ENCODE peak calls at places on chromosome 11, in five cellular contexts. U is OCI-M1; O is NCI-H460; Y is lower leg skin; L is activated CD4-positive, alpha-beta memory T cell treated with anti-CD3 and anti-CD28 coated beads for 36 hours. S is an unnamed sample.

GRCh38 chr11:66157182-66157864 is 87.3 kb downstream of the PACS1 start:
- DNase-seq in U (peak; percentile 5), O (no peak), Y (no peak), L (no peak), S (no peak)

GRCh38 chr11:114058871-114059277 is 637 bp upstream of the ZBTB16 start:
- DNase-seq in U (no peak), O (no peak), Y (no peak), L (no peak), S (no peak)

GRCh38 chr11:45056529-45056928 is 89.9 kb upstream of the PRDM11 start:
- DNase-seq in U (no peak), O (no peak), Y (no peak), L (no peak), S (no peak)

GRCh38 chr11:67605231-67606011 is 1.3 kb upstream of the NDUFV1 start:
- DNase-seq in U (peak; percentile 42), O (no peak), Y (no peak), L (no peak), S (no peak)

GRCh38 chr11:45252877-45253276 is 33.3 kb downstream of the SYT13 start:
- DNase-seq in U (no peak), O (no peak), Y (no peak), L (no peak), S (no peak)

GRCh38 chr11:31757245-31757835 is 53.8 kb downstream of the PAX6 start:
- DNase-seq in U (no peak), O (no peak), Y (no peak), L (no peak), S (no peak)

GRCh38 chr11:70912226-70912840 is 340.0 kb downstream of the SHANK2 start:
- DNase-seq in U (no peak), O (no peak), Y (no peak), L (peak; percentile 24), S (peak; percentile 28)

GRCh38 chr11:11670582-11670981 is 48.8 kb upstream of the GALNT18 start:
- DNase-seq in U (no peak), O (no peak), Y (no peak), L (no peak), S (no peak)

GRCh38 chr11:9574556-9574805 is 1.0 kb downstream of the WEE1 start:
- DNase-seq in U (no peak), O (no peak), Y (no peak), L (peak; percentile 43), S (no peak)

GRCh38 chr11:126561327-126561893 is 205.9 kb downstream of the ST3GAL4 start:
- DNase-seq in U (peak; percentile 78), O (peak; percentile 43), Y (no peak), L (peak; percentile 24), S (peak; percentile 52)

GRCh38 chr11:130209128-130209932 is 49.7 kb downstream of the ST14 start:
- DNase-seq in U (no peak), O (no peak), Y (no peak), L (peak; percentile 6), S (no peak)

GRCh38 chr11:125949271-125950177 is 3.7 kb downstream of the VSIG10L2 start:
- DNase-seq in U (no peak), O (no peak), Y (no peak), L (no peak), S (no peak)

GRCh38 chr11:11618973-11619435 is 2.8 kb downstream of the GALNT18 start:
- DNase-seq in U (no peak), O (no peak), Y (no peak), L (no peak), S (peak; percentile 42)

GRCh38 chr11:12272821-12273617 is 104.4 kb upstream of the PARVA start:
- DNase-seq in U (no peak), O (no peak), Y (no peak), L (no peak), S (no peak)

GRCh38 chr11:69102732-69103615 is 52.8 kb upstream of the SMIM38 start:
- DNase-seq in U (peak; percentile 72), O (no peak), Y (no peak), L (no peak), S (peak; percentile 17)

GRCh38 chr11:75734491-75735180 is 17.0 kb downstream of the MOGAT2 start:
- DNase-seq in U (no peak), O (no peak), Y (no peak), L (peak; percentile 24), S (peak; percentile 33)

GRCh38 chr11:27392715-27393114 is 29.7 kb upstream of the CCDC34 start:
- DNase-seq in U (peak; percentile 87), O (no peak), Y (no peak), L (no peak), S (no peak)

GRCh38 chr11:108680267-108680666 is 15.4 kb downstream of the DDX10 start:
- DNase-seq in U (no peak), O (no peak), Y (no peak), L (no peak), S (no peak)

GRCh38 chr11:126485021-126485781 is 129.7 kb downstream of the ST3GAL4 start:
- DNase-seq in U (peak; percentile 35), O (no peak), Y (no peak), L (no peak), S (peak; percentile 10)

GRCh38 chr11:2528301-2529050 is 83.7 kb downstream of the KCNQ1 start:
- DNase-seq in U (no peak), O (no peak), Y (no peak), L (no peak), S (no peak)

GRCh38 chr11:117239295-117239694 is 6.8 kb downstream of the RNF214 start:
- DNase-seq in U (no peak), O (no peak), Y (no peak), L (no peak), S (no peak)

GRCh38 chr11:67680701-67681472 is 6.5 kb upstream of the ALDH3B2 start:
- DNase-seq in U (peak; percentile 28), O (no peak), Y (no peak), L (no peak), S (no peak)

GRCh38 chr11:86547727-86548126 is 124.7 kb downstream of the ME3 start:
- DNase-seq in U (no peak), O (no peak), Y (no peak), L (no peak), S (no peak)

GRCh38 chr11:19957301-19957985 is 202.8 kb downstream of the DBX1 start:
- DNase-seq in U (no peak), O (no peak), Y (no peak), L (no peak), S (no peak)

GRCh38 chr11:17598700-17599459 is 51.8 kb downstream of the OTOG start:
- DNase-seq in U (peak; percentile 75), O (peak; percentile 32), Y (peak; percentile 49), L (peak; percentile 80), S (peak; percentile 39)

GRCh38 chr11:104968856-104969776 is 742 bp upstream of the CASP4 start:
- DNase-seq in U (no peak), O (peak; percentile 25), Y (peak; percentile 22), L (no peak), S (peak; percentile 12)

GRCh38 chr11:111764621-111765020 is 1.6 kb downstream of the PPP2R1B start:
- DNase-seq in U (no peak), O (no peak), Y (no peak), L (no peak), S (no peak)

GRCh38 chr11:114262681-114263509 is 33.3 kb upstream of the NNMT start:
- DNase-seq in U (peak; percentile 83), O (peak; percentile 21), Y (no peak), L (peak; percentile 20), S (peak; percentile 66)

GRCh38 chr11:70682056-70682455 is 283.7 kb downstream of the CTTN start:
- DNase-seq in U (no peak), O (no peak), Y (no peak), L (no peak), S (no peak)

GRCh38 chr11:12331239-12331874 is 46.0 kb upstream of the PARVA start:
- DNase-seq in U (peak; percentile 86), O (peak; percentile 81), Y (peak; percentile 71), L (peak; percentile 81), S (peak; percentile 84)

GRCh38 chr11:16180868-16181267 is 175.5 kb downstream of the SOX6 start:
- DNase-seq in U (no peak), O (no peak), Y (no peak), L (no peak), S (no peak)

GRCh38 chr11:31872074-31872440 is 60.9 kb upstream of the PAX6 start:
- DNase-seq in U (no peak), O (no peak), Y (no peak), L (no peak), S (no peak)

GRCh38 chr11:59822989-59823566 is 12.5 kb upstream of the MRPL16 start:
- DNase-seq in U (peak; percentile 94), O (peak; percentile 53), Y (peak; percentile 23), L (peak; percentile 17), S (peak; percentile 75)

GRCh38 chr11:116276051-116277044 is 496.4 kb downstream of the BUD13 start:
- DNase-seq in U (peak; percentile 85), O (peak; percentile 38), Y (no peak), L (peak; percentile 85), S (peak; percentile 68)

GRCh38 chr11:14764899-14765527 is 121.4 kb downstream of the PDE3B start:
- DNase-seq in U (peak; percentile 96), O (no peak), Y (no peak), L (peak; percentile 31), S (peak; percentile 63)

GRCh38 chr11:121067453-121067852 is 33.6 kb upstream of the TECTA start:
- DNase-seq in U (no peak), O (peak; percentile 2), Y (no peak), L (no peak), S (no peak)

S was measured in SW480.